ENCODE peak calls at places on chromosomes 2 and 18, in four cellular contexts. Z is upper lobe of left lung; S is CD4-positive, alpha-beta T cell; D is esophagus muscularis mucosa. Y is an unnamed sample.

GRCh38 chr2:2102870-2103269 is 228.2 kb downstream of the MYT1L start:
- DNase-seq in S (no peak), Z (no peak), D (no peak), Y (no peak)

GRCh38 chr2:41928593-41928992 is 119.2 kb upstream of the PKDCC start:
- DNase-seq in Z (no peak), S (no peak), D (no peak), Y (no peak)

GRCh38 chr2:70907130-70907756 is 28.5 kb upstream of the ATP6V1B1 start:
- DNase-seq in S (no peak), D (no peak), Z (peak; percentile 75), Y (no peak)

GRCh38 chr2:199282309-199282708 is 175.4 kb downstream of the SATB2 start:
- DNase-seq in S (no peak), Z (no peak), D (no peak), Y (no peak)

GRCh38 chr2:69956580-69956979 is 4.9 kb downstream of the ASPRV1 start:
- DNase-seq in S (no peak), D (no peak), Z (no peak), Y (no peak)

GRCh38 chr18:49305688-49306336 is 154.6 kb downstream of the DYM start:
- DNase-seq in D (no peak), Z (no peak), S (no peak), Y (no peak)

GRCh38 chr2:191321861-191322662 is 76.9 kb downstream of the MYO1B start:
- DNase-seq in Z (no peak), D (peak; percentile 62), S (no peak), Y (no peak)

GRCh38 chr2:63849381-63850203 is 7.9 kb downstream of the UGP2 start:
- DNase-seq in Z (no peak), D (no peak), S (no peak), Y (no peak)

GRCh38 chr2:120678926-120679325 is 56.7 kb upstream of the GLI2 start:
- DNase-seq in Z (no peak), D (no peak), S (no peak), Y (no peak)

GRCh38 chr2:23347516-23348481 is 37.2 kb upstream of the KLHL29 start:
- DNase-seq in D (no peak), Z (peak; percentile 37), S (no peak), Y (peak; percentile 44)
- TF ChIP-seq CTCF in D (no peak), Z (no peak), S (no peak), Y (no peak)

DNA sequence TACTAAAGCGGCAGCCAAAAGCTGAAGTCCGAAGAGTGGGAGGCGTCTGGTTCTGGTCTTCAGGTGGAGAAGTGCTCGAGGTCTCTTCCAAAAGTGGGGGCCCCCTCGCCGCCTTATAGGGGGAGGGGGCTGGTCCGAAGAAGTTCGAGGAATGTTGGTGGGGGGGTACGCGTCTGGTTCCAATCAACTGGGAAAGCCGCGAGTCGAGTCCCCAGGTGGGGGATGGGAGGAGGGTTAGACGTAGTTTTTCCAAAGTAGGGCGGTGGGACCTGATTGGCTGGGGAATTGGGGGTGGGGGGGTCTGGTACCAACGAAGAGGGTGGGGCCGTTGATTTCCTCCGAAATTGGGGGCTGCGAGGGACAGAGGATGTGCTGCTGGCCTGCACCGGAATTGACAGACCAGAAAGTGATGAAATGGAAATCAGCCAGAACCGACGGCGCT is 603 bp downstream of the ITM2C start:
- DNase-seq in S (no peak), D (no peak), Z (no peak), Y (no peak)
- H3K27me3 ChIP-seq in S (no peaks in the 10 kb centered on the region), D (no peaks in the 10 kb centered on the region), Z (no peaks in the 10 kb centered on the region), Y (no peaks in the 10 kb centered on the region)

DNA sequence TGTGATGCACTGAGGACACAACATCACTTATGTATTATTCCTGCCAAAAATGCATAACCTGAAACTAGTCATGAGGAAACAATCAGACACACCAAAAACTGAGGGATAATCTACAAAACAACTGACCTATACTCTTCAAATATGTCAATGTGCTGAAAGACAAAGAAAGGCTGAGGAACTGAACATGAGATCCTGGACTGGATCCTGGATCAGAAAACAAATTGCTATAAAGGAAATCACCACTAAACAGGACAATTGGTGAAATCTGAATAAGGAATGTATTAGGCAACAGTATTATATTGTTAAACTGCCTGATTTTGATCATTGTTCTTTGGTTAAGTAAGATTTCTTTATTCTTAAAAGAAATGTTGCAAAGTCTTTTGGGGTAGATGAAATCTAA is 28.8 kb downstream of the CUL3 start:
- DNase-seq in S (no peak), D (no peak), Z (no peak), Y (no peak)
- TF ChIP-seq CTCF in S (no peak), D (no peak), Z (no peak), Y (no peak)

GRCh38 chr18:5630057-5630765 is 86.4 kb upstream of the EPB41L3 start:
- DNase-seq in S (peak; percentile 26), D (no peak), Z (peak; percentile 96), Y (no peak)

GRCh38 chr18:5626130-5626880 is 82.5 kb upstream of the EPB41L3 start:
- DNase-seq in D (no peak), Z (no peak), S (no peak), Y (no peak)

GRCh38 chr18:5627756-5628511 is 84.1 kb upstream of the EPB41L3 start:
- DNase-seq in S (no peak), D (no peak), Z (peak; percentile 16), Y (no peak)

GRCh38 chr18:5630766-5631413 is 87.1 kb upstream of the EPB41L3 start:
- DNase-seq in D (no peak), Z (peak; percentile 29), S (no peak), Y (no peak)

GRCh38 chr18:5628512-5629255 is 84.9 kb upstream of the EPB41L3 start:
- DNase-seq in D (no peak), S (no peak), Z (peak; percentile 92), Y (no peak)
- H3K27me3 ChIP-seq in D (no peaks in the 10 kb centered on the region), S (peaks cover 38% of the 10 kb centered on the region), Z (no peaks in the 10 kb centered on the region), Y (no peaks in the 10 kb centered on the region)

GRCh38 chr2:62200291-62200841 is 4.5 kb downstream of the B3GNT2 start:
- DNase-seq in S (no peak), D (no peak), Z (no peak), Y (no peak)
- TF ChIP-seq CTCF in S (no peak), D (no peak), Z (no peak), Y (no peak)

GRCh38 chr2:241865416-241865956 is 4.0 kb upstream of the RTP5 start:
- DNase-seq in S (no peak), Z (no peak), D (no peak), Y (no peak)

GRCh38 chr2:241867776-241868420 is 1.6 kb upstream of the RTP5 start:
- DNase-seq in D (no peak), Z (peak; percentile 49), S (no peak), Y (no peak)

GRCh38 chr2:241865957-241866858 is 3.3 kb upstream of the RTP5 start:
- DNase-seq in S (no peak), D (no peak), Z (peak; percentile 71), Y (no peak)

GRCh38 chr2:241868661-241869081 is 858 bp upstream of the RTP5 start:
- DNase-seq in D (no peak), S (no peak), Z (peak; percentile 63), Y (no peak)

DNA sequence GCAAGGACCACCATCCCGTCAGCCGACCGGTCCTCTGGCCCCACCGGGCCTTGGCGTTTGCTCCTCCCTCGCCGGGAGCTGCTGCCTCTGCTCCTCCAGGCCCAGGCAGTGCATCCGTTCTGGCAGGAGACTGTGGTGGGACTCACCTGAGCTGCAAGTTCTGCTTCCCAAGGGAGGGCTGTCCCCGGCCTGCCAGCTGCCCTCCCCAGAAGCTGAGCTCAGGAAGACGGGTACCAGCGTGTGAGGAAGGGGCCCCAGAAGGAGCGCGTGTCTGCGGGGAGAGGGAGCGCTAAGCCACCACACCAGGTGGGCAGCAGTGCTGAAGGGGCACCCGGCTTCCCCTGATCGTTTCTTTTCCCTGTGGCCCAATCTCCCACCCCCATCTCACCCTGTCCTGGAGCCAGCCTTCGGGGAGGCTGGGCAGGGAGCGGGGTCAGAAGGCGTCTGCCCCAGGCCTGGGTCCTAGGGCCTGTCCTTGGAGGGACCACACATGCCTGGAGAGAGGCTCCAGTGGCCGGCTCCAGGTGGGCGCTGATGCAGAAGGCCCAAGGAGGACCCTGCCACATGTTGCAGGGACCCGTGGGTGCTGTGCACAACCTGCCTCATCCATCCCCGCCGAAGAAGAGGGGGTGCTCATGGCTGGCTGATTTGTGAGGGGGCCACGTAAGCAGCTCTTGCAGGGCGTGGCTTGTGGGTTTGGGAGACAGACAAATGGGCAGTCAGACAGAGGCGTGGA is 2.5 kb upstream of the RTP5 start:
- DNase-seq in D (no peak), S (no peak), Z (peak; percentile 76), Y (no peak)
- H3K27me3 ChIP-seq in D (no peaks in the 10 kb centered on the region), S (no peaks in the 10 kb centered on the region), Z (no peaks in the 10 kb centered on the region), Y (peaks cover 23% of the 10 kb centered on the region)

GRCh38 chr18:32893915-32894314 is 121.1 kb upstream of the KLHL14 start:
- DNase-seq in Z (no peak), D (peak; percentile 14), S (no peak), Y (no peak)
- TF ChIP-seq CTCF in Z (no peak), D (no peak), S (no peak), Y (no peak)

DNA sequence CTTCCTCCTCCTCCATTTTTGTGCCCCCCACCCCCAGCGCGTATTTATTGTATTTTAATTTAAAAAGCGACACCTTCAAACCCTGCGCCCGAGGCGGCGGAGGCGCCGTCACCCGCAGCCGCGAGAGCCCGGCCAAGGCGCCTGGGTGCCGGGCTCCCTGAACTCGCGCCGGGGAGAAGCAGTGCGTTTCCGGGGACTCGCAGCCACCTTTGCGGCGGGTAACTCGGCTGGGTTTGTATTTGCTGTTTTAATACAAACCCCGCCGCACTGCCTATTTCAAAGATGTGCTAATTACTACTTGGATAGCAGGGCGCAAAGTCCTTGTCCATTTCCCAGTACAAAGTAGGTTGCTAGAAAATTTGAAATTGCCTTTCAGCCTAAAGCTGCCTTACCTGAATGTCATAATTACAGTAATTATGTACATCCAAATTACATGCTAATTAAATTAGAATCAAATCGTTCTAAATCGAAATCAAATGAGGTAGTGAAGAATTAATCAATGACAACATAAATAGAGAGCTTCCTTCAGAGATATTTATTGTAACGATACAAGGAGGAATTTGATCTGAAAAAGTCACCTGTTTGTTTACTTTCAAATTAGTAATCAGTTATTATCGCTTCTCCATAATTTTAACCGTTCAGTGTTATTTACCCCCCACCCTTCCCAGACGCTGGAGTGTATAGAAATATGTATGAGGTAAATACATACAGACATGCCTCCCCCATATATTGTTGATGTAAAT is 8.0 kb downstream of the SP9 start:
- DNase-seq in S (no peak), Z (peak; percentile 85), D (no peak), Y (no peak)
- H3K27me3 ChIP-seq in S (peaks cover 80% of the 10 kb centered on the region), Z (peaks cover 47% of the 10 kb centered on the region), D (peaks cover 12% of the 10 kb centered on the region), Y (peaks cover 50% of the 10 kb centered on the region)